ENCODE peak calls at places on chromosomes 1 and 21, in seven cellular contexts. K, E, G, D, A, U and Q are unnamed samples.

GRCh38 chr1:207891148-207891547 is 19.8 kb downstream of the CD34 start:
- DNase-seq in D (no peak), A (no peak), K (no peak), G (no peak), U (no peak), E (no peak), Q (no peak)

GRCh38 chr21:42351626-42352432 is 1.0 kb upstream of the TFF2 start:
- DNase-seq in K (no peak), D (no peak), E (no peak), G (no peak), U (no peak), A (no peak), Q (no peak)

GRCh38 chr21:29092102-29092959 is 18.9 kb upstream of the CCT8 start:
- DNase-seq in D (peak), G (no peak), A (no peak), K (peak), E (no peak), U (no peak), Q (no peak)

GRCh38 chr1:76989976-76990375 is 122.7 kb downstream of the ST6GALNAC5 start:
- DNase-seq in D (no peak), E (no peak), U (peak), A (no peak), G (no peak), K (no peak), Q (no peak)

GRCh38 chr1:60681095-60681860 is 401.1 kb upstream of the NFIA start:
- DNase-seq in G (no peak), K (no peak), U (no peak), D (no peak), A (no peak), E (no peak), Q (no peak)

GRCh38 chr1:55249646-55250398 is 34.7 kb upstream of the USP24 start:
- DNase-seq in G (no peak), E (no peak), D (no peak), U (no peak), K (no peak), A (no peak), Q (no peak)

GRCh38 chr21:46515109-46515508 is 56.4 kb downstream of the DIP2A start:
- DNase-seq in E (no peak), A (peak), K (peak), G (no peak), D (no peak), U (no peak), Q (peak)

GRCh38 chr1:45974541-45975269 is 157.7 kb downstream of the PIK3R3 start:
- DNase-seq in G (no peak), A (no peak), K (peak), D (peak), E (no peak), U (peak), Q (no peak)

GRCh38 chr21:44972301-44972814 is 32.5 kb downstream of the SLX9 start:
- DNase-seq in U (peak), G (no peak), E (peak), A (no peak), K (no peak), D (no peak), Q (peak)
- H3K4me2 ChIP-seq in U (no peak), G (no peak), E (no peak), A (no peak), K (no peak), D (no peak), Q (no peak)

GRCh38 chr1:29711582-29712274 is 475.4 kb downstream of the PTPRU start:
- DNase-seq in G (no peak), D (peak), E (no peak), K (peak), U (peak), A (no peak), Q (no peak)
- H3K4me2 ChIP-seq in G (no peak), D (peak), E (no peak), K (peak), U (peak), A (no peak), Q (no peak)

GRCh38 chr1:211132681-211133392 is 1.1 kb downstream of the KCNH1 start:
- DNase-seq in A (no peak), E (no peak), K (no peak), G (no peak), U (no peak), D (no peak), Q (no peak)
- H3K4me2 ChIP-seq in A (no peak), E (peak), K (peak), G (no peak), U (no peak), D (peak), Q (no peak)

GRCh38 chr1:112748396-112748795 is 33.3 kb upstream of the PPM1J start:
- DNase-seq in U (no peak), D (no peak), G (no peak), E (no peak), A (no peak), K (no peak), Q (no peak)

GRCh38 chr1:112743174-112744018 is 28.3 kb upstream of the PPM1J start:
- DNase-seq in D (no peak), E (peak), K (peak), G (no peak), A (no peak), U (no peak), Q (no peak)

DNA sequence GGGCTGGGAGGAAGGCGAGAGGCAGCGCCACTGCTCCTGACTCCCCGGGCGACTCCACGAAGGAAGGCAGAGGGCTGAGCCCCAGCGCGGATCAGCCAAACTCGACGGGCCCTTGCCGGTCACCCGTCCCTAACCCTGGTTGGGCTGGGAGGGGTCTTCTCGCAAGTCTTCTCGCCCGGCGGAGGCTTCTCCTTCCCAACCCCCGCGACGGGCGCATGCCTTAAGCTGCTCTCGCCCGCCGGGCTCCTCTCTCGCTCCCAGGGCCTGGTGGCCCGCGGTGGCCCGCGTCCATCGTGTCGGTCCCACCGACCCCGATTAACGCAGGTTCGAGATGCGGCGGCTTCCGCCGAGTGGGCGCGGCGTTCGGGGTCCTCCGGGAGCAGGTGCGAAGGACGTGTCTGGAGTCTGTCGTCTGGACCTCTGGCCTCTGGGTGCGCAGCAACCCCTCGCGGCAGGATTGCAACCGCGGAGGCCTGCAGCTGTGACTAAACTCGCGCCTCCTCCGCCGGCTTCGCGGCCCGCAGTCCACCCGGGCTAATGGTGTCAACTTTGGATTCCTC is 29.0 kb upstream of the PPM1J start:
- DNase-seq in E (peak), G (no peak), A (no peak), K (peak), U (no peak), D (no peak), Q (no peak)
- H3K4me2 ChIP-seq in E (peak), G (no peak), A (no peak), K (peak), U (no peak), D (peak), Q (no peak)

DNA sequence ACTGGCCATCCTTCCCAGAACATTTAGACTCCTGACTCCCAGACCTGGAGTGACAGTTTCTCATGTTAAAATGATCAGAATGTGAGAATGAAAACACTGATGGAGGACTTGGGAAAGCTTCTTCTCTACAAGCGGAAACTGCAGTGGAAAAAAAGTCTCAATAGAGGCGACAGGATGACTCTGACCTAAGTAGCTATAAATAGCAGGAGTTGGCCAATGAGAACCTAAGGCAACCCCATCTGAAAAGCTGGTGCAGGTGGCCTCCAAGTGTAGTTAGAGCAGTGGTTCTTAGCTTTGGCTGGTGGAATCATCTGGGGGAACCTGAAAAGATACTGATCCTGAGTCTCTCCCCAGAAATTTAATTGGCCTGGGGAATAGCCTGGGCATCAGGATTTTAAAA is 44.2 kb upstream of the EXOSC10 start:
- DNase-seq in A (peak), K (no peak), D (no peak), E (no peak), G (no peak), U (no peak), Q (no peak)
- H3K4me2 ChIP-seq in A (peak), K (no peak), D (peak), E (no peak), G (no peak), U (no peak), Q (no peak)

GRCh38 chr1:52918201-52918600 is 3.3 kb downstream of the ECHDC2 start:
- DNase-seq in U (no peak), G (no peak), D (no peak), K (no peak), A (no peak), E (no peak), Q (no peak)

GRCh38 chr1:52915855-52916220 is 5.7 kb downstream of the ECHDC2 start:
- DNase-seq in U (no peak), E (no peak), D (no peak), A (no peak), G (no peak), K (no peak), Q (no peak)

GRCh38 chr1:52916241-52916975 is 5.1 kb downstream of the ECHDC2 start:
- DNase-seq in G (no peak), E (no peak), K (no peak), D (no peak), A (no peak), U (no peak), Q (no peak)

GRCh38 chr1:52917591-52917990 is 3.9 kb downstream of the ECHDC2 start:
- DNase-seq in D (no peak), U (no peak), G (no peak), K (no peak), E (no peak), A (no peak), Q (no peak)

DNA sequence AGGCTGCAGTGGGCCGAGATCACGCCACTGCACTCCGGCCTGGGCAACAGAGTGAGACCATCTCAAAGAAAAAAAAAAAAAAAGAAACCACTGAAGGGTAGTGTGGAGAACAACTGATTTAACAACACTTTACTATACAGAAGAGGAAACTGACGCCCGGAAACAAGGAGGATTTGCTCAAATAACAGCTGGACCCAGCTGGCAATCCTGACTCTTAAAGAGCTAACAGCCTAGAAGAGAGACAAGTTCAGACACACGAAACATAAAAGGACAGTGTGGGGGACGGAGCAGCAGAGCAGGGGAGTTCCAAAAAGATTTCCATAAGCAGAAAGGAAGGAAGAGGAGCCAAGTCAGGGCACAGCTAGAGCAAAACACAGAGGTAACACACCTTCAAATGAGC is 4.4 kb downstream of the ECHDC2 start:
- DNase-seq in A (no peak), E (no peak), D (no peak), U (no peak), G (no peak), K (no peak), Q (no peak)
- H3K4me2 ChIP-seq in A (no peak), E (no peak), D (no peak), U (no peak), G (no peak), K (no peak), Q (no peak)

GRCh38 chr1:204127597-204128242 is 24.1 kb downstream of the ETNK2 start:
- DNase-seq in D (peak), K (peak), G (peak), U (peak), A (peak), E (peak), Q (no peak)
- H3K4me2 ChIP-seq in D (no peak), K (no peak), G (no peak), U (peak), A (no peak), E (no peak), Q (no peak)

DNA sequence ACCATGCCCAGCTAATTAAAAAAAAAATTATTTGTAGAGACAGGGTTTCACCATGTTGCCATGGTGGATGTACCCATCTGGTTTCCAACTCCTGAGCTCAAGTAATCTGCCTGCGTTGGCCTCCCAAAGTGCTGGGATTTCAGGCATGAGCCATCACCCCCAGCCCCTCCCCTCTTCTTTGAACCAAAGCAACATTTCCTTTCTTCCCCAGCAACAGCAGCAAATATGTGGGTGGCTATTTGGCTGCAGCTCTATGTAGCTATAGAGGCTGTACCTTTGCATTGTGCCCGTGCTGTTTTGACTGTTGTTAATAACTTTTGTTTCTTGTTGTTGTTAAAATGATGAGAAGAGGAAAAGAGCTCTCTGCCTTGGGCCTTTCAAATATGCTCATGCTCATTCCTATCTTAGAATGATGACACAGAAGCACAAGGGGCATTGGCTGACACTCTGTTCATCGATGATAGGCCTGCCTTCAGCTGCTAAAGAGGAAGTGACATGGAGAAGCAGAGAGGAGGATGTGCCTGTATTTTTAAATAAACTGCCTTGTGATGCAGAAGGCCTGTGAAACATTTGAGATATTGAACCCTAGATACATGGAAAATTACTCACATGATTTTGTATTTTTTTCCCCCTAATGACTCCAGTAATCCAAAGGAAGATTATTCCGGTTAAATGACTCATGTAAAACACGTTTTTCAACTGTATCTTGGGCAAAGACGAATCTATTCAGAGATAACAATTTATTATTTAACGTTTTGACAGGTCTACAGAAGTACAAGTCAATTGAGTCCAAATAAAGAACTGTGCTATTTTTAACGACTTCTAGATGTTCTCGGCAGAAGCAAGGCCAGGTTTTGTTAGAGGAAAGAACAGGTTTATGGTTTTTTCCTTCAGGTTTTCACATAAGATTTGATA is 20.5 kb upstream of the XPR1 start:
- DNase-seq in D (peak), G (no peak), U (peak), E (no peak), A (peak), K (peak), Q (peak)
- H3K4me2 ChIP-seq in D (peak), G (no peak), U (no peak), E (no peak), A (peak), K (peak), Q (peak)

DNA sequence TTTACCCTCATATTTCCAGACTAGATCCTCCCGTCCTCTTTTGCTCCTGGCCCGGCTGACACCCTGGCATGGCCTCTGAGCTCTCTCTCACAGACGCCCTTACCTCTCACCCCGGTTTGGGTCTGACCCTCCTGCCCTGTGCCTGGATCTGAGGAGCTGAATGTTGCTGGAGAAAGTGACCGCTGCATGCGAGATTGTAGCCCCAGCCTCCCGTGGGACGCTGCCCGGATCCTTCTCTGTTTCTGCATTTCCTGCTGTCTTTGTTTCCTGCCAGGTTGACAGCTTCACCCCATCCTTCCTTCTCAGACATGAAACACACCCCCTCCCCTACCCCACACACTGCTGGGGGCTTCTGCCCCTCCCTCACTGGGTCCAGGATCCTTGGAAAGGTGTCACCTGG is 9.5 kb downstream of the FAM131C start:
- DNase-seq in K (no peak), A (no peak), U (no peak), G (no peak), D (no peak), E (no peak), Q (no peak)
- H3K4me2 ChIP-seq in K (no peak), A (no peak), U (no peak), G (no peak), D (no peak), E (no peak), Q (no peak)

DNA sequence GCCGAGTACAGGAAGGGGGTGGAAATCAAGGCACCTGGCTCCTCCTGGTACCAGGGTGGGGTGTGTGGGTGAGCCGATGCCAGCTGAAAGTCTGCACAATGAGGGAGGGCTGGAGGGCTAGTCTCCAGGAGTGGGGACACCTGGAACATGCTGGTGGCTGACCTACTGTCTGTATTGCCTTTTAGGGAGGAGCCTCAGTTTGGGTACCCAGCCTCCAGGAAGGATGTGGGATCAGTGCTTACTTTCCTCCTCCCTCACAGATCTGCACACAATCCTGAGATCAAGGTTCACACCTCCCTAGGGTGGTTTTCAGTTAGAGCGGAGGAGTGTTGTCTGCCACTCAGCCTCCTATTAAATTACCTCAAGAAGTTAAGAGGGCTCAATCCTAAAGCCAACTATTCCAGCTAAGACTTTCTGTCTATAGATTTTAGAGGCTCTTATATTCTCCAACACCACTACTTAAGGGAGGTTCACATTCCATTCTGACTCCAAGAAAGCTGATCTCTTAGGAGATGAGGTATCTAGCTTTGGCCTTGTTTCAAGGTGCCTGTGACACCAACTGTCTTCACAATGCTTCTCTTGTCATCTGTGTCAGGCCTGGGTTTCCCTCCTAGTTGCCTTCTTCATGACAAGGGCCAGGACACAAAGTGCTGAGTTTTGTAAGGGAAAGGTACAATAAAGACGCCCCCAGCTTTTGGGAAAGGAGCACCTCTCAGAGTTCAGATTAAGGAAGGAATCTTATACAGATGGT is 15.7 kb downstream of the SSR2 start:
- DNase-seq in G (peak), K (no peak), D (no peak), E (no peak), U (no peak), A (no peak), Q (no peak)
- H3K4me2 ChIP-seq in G (no peak), K (no peak), D (no peak), E (no peak), U (no peak), A (no peak), Q (no peak)